ENCODE peak calls at places on chromosomes 5 and 9, in seven cellular contexts. Z, L, X, F, S, D and Y are unnamed samples.
A peak's percentile ranks its signal among the peaks of the same experiment; 100 is the strongest.

GRCh38 chr5:24629798-24630197 is 15.0 kb downstream of the CDH10 start:
- DNase-seq in Z (no peak), L (no peak), X (no peak), F (no peak), S (no peak), D (no peak), Y (no peak)

GRCh38 chr9:133634024-133634691 is 2.0 kb upstream of the DBH start:
- DNase-seq in Z (no peak), L (no peak), X (no peak), F (no peak), S (no peak), D (no peak), Y (no peak)

GRCh38 chr9:134922932-134923240 is 5.2 kb upstream of the FCN1 start:
- DNase-seq in Z (peak; percentile 76), L (peak; percentile 56), X (no peak), F (no peak), S (no peak), D (no peak), Y (no peak)

GRCh38 chr9:93072383-93072795 is 13.9 kb downstream of the SUSD3 start:
- DNase-seq in Z (no peak), L (peak; percentile 87), X (no peak), F (no peak), S (no peak), D (no peak), Y (no peak)

GRCh38 chr9:125437771-125438221 is 176.2 kb downstream of the GAPVD1 start:
- DNase-seq in Z (no peak), L (no peak), X (no peak), F (peak; percentile 25), S (peak; percentile 16), D (no peak), Y (no peak)

GRCh38 chr5:64766105-64766504 is 2.4 kb downstream of the SREK1IP1 start:
- DNase-seq in Z (no peak), L (no peak), X (no peak), F (no peak), S (no peak), D (peak; percentile 30), Y (no peak)

GRCh38 chr9:131169567-131169966 is 44.2 kb downstream of the NUP214 start:
- DNase-seq in Z (no peak), L (no peak), X (no peak), F (no peak), S (no peak), D (no peak), Y (no peak)

GRCh38 chr5:115949096-115949495 is 13.2 kb upstream of the LVRN start:
- DNase-seq in Z (no peak), L (no peak), X (no peak), F (no peak), S (no peak), D (no peak), Y (no peak)

GRCh38 chr5:176629853-176630680 is at the start of the genes EIF4E1B and SNCB:
- DNase-seq in Z (peak; percentile 89), L (no peak), X (peak; percentile 49), F (peak; percentile 90), S (no peak), D (no peak), Y (no peak)

GRCh38 chr5:115069087-115069968 is 100.4 kb downstream of the TRIM36 start:
- DNase-seq in Z (no peak), L (no peak), X (peak; percentile 32), F (no peak), S (peak; percentile 26), D (peak; percentile 64), Y (no peak)

GRCh38 chr9:87382902-87383301 is 114.8 kb upstream of the DAPK1 start:
- DNase-seq in Z (no peak), L (no peak), X (no peak), F (no peak), S (no peak), D (no peak), Y (no peak)

GRCh38 chr9:122498883-122499288 is 11.7 kb upstream of the OR1J2 start:
- DNase-seq in Z (no peak), L (no peak), X (peak; percentile 56), F (no peak), S (no peak), D (peak; percentile 24), Y (peak; percentile 67)

GRCh38 chr5:13745508-13745907 is 199.0 kb downstream of the DNAH5 start:
- DNase-seq in Z (no peak), L (no peak), X (peak; percentile 60), F (no peak), S (no peak), D (peak; percentile 38), Y (no peak)

GRCh38 chr9:134546231-134546731 is 95.3 kb upstream of the COL5A1 start:
- DNase-seq in Z (peak; percentile 43), L (peak; percentile 71), X (no peak), F (no peak), S (no peak), D (no peak), Y (no peak)

GRCh38 chr9:94881023-94881422 is 154.5 kb downstream of the AOPEP start:
- DNase-seq in Z (no peak), L (no peak), X (no peak), F (no peak), S (no peak), D (no peak), Y (no peak)

GRCh38 chr5:58842851-58843250 is 260.0 kb downstream of the RAB3C start:
- DNase-seq in Z (no peak), L (no peak), X (no peak), F (no peak), S (no peak), D (no peak), Y (no peak)

GRCh38 chr5:73448072-73448432 is 525 bp downstream of the FOXD1 start:
- DNase-seq in Z (peak; percentile 78), L (no peak), X (no peak), F (peak; percentile 86), S (no peak), D (no peak), Y (no peak)

GRCh38 chr9:1411826-1412225 is 361.7 kb downstream of the DMRT2 start:
- DNase-seq in Z (no peak), L (no peak), X (no peak), F (no peak), S (no peak), D (no peak), Y (no peak)

GRCh38 chr5:93191426-93191825 is 389.6 kb downstream of the NR2F1-AS1 start:
- DNase-seq in Z (no peak), L (no peak), X (no peak), F (no peak), S (no peak), D (no peak), Y (no peak)

GRCh38 chr5:157670662-157671591 is at the start of gene C5orf52:
- DNase-seq in Z (peak; percentile 81), L (peak; percentile 81), X (peak; percentile 54), F (peak; percentile 86), S (no peak), D (peak; percentile 47), Y (no peak)

GRCh38 chr5:132434813-132435286 is 55.7 kb downstream of the IRF1 start:
- DNase-seq in Z (no peak), L (no peak), X (no peak), F (no peak), S (no peak), D (peak; percentile 44), Y (no peak)

GRCh38 chr9:109914280-109915027 is 134.5 kb downstream of the PALM2AKAP2 start:
- DNase-seq in Z (no peak), L (no peak), X (no peak), F (no peak), S (no peak), D (no peak), Y (no peak)
- TF ChIP-seq POLR2A in Z (no peak), L (no peak), X (no peak), F (no peak), S (no peak), D (no peak), Y (no peak)

DNA sequence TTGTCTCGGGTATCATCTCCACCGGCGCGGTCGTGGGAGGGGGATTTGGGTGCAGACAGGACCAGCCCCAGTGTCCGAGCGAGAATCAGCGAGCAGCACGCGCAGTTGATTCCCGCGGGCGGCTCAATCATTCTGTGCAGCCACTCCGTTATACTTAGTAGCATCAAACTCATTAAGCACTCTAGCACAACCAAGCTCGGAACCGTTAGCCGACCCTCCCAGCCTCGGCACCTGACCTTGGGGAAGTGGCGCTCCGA is 195 bp downstream of the KYAT1 start:
- DNase-seq in Z (no peak), L (no peak), X (no peak), F (no peak), S (no peak), D (no peak), Y (no peak)
- H3K4me3 ChIP-seq in Z (peak overlapping the region; percentile 92), L (peak overlapping the region; percentile 75), X (peak overlapping the region; percentile 83), F (peak overlapping the region; percentile 98), S (peak overlapping the region; percentile 97), D (peak overlapping the region; percentile 94), Y (peak overlapping the region; percentile 99)

GRCh38 chr5:172868924-172869565 is 35.0 kb downstream of the ERGIC1 start:
- DNase-seq in Z (peak; percentile 64), L (peak; percentile 98), X (peak; percentile 92), F (no peak), S (peak; percentile 72), D (peak; percentile 64), Y (peak; percentile 73)
- TF ChIP-seq POLR2AphosphoS5 in Z (peak; percentile 61), L (peak; percentile 93), X (peak; percentile 55), F (peak; percentile 97), S (peak; percentile 100), D (no peak), Y (peak; percentile 99)

DNA sequence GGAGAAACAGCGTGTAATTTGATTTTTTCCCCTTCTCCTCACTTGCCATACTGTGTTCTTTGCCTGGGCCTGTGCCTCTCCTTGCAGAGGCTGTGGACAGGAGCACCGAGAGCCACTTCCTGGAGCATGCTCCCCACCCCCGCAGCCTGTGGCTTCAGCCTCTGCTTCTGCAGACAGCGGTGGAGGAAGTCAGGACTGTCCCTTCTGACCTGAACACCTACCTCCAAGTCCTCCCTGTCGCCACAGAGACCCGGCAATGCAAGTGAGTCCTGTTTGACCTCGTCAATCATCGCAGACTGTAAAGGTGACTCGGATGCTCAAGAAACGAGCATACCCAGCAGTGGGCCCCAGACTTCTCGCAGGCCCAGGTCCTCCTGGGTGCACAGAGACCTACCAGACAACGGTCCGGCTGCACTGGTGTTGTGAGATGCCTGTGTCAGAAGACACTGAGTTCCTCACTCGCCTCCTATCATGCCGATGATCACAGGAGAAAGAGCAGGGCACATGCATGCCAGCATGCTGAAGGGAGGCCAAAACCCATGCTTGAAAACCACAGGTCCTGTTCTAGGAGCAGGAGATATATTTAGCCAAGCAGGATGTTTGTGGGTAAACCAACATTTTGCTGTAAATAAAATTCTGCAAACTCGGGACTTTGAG is 198.8 kb downstream of the AUH start:
- DNase-seq in Z (peak; percentile 93), L (no peak), X (no peak), F (no peak), S (peak; percentile 50), D (no peak), Y (peak; percentile 31)
- TF ChIP-seq POLR2A in Z (no peak), L (no peak), X (no peak), F (no peak), S (no peak), D (no peak), Y (no peak)

DNA sequence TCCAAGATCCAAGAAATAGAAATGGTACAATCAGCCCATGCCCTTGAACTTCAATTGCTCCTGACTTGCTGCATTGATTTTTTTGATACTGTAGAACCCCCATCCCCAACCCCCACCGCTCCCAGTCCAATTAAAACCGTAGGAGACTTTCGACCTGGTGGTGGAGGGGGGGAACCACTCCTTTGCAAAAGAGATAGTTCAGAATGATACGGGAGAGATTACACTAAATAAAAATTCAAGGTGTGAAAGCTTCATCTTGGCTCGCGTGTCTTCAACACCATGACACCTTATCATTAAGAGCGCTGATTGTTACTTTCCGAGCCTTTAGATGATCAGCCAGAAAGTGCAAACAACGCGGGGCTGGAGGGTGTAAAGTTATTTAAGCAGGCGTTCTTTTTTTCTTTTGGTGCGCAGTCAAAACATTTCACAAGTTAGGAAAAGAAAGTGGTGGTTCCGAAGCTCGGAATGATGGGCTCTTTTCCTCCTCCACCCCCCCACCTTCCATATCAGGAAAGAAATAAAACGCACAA is 1.3 kb upstream of the ZNF462 start:
- DNase-seq in Z (no peak), L (no peak), X (peak; percentile 26), F (no peak), S (no peak), D (no peak), Y (no peak)
- H3K4me3 ChIP-seq in Z (peak overlapping the region; percentile 74), L (peak overlapping the region; percentile 69), X (peak overlapping the region; percentile 97), F (peak overlapping the region; percentile 69), S (peak overlapping the region; percentile 67), D (no peak overlapping the region), Y (peak overlapping the region; percentile 77)